ENCODE peak calls at places on chromosome X, in seven cellular contexts. D is hippocampal formation; X is activated T-cell treated with anti-CD3 and anti-CD28 coated beads for 1 hour; C is ACHN; H is CD8-positive, alpha-beta T cell; U is GM12865; M is nephron progenitor cell. Z is an unnamed sample.

GRCh38 chrX:2320580-2321327 is 180.0 kb downstream of the DHRSX start:
- DNase-seq in X (no peak), C (no peak), M (no peak), D (no peak), U (no peak), H (no peak), Z (peak; percentile 97)

GRCh38 chrX:63270873-63271272 is 80.3 kb downstream of the SPIN4 start:
- DNase-seq in X (no peak), C (no peak), U (no peak), D (no peak), M (no peak), H (no peak), Z (no peak)

GRCh38 chrX:49001521-49002090 is 458 bp downstream of the GRIPAP1 start:
- DNase-seq in H (peak; percentile 25), C (peak; percentile 24), X (peak; percentile 7), D (peak; percentile 0), M (peak; percentile 11), U (peak; percentile 70), Z (no peak)

GRCh38 chrX:71017396-71017939 is 50.7 kb downstream of the SNX12 start:
- DNase-seq in C (no peak), M (no peak), D (no peak), U (no peak), H (no peak), X (no peak), Z (no peak)

GRCh38 chrX:1249101-1249887 is 19.3 kb upstream of the CSF2RA start:
- DNase-seq in D (no peak), C (no peak), M (peak; percentile 58), H (peak; percentile 45), X (peak; percentile 31), U (peak; percentile 54), Z (no peak)

GRCh38 chrX:119734897-119735339 is 23.5 kb upstream of the SOWAHD start:
- DNase-seq in M (no peak), U (no peak), D (peak; percentile 22), C (no peak), H (no peak), X (no peak), Z (no peak)

GRCh38 chrX:71400710-71401109 is 34.6 kb downstream of the TAF1 start:
- DNase-seq in X (no peak), M (no peak), D (no peak), H (no peak), C (no peak), U (no peak), Z (no peak)

GRCh38 chrX:74119016-74119910 is 184.7 kb upstream of the ZCCHC13 start:
- DNase-seq in U (no peak), H (no peak), D (no peak), X (no peak), M (no peak), C (no peak), Z (no peak)

GRCh38 chrX:46559062-46559461 is 13.8 kb upstream of the ZNF674 start:
- DNase-seq in M (no peak), H (no peak), C (no peak), X (no peak), D (no peak), U (no peak), Z (no peak)

GRCh38 chrX:81021478-81021877 is 180.2 kb downstream of the HMGN5 start:
- DNase-seq in D (no peak), U (no peak), X (no peak), H (no peak), C (no peak), M (no peak), Z (no peak)

GRCh38 chrX:98231003-98231402 is 1347.3 kb downstream of the RPA4 start:
- DNase-seq in M (no peak), U (no peak), C (no peak), H (no peak), X (no peak), D (no peak), Z (no peak)

GRCh38 chrX:100404851-100405250 is 5.2 kb downstream of the PCDH19 start:
- DNase-seq in X (no peak), M (no peak), D (no peak), C (no peak), U (no peak), H (no peak), Z (no peak)

GRCh38 chrX:12956704-12957541 is 18.0 kb upstream of the TMSB4X start:
- DNase-seq in H (peak; percentile 43), U (peak; percentile 92), M (no peak), C (peak; percentile 59), X (no peak), D (no peak), Z (no peak)

GRCh38 chrX:6021316-6022091 is 207.2 kb downstream of the NLGN4X start:
- DNase-seq in U (peak; percentile 37), H (peak; percentile 0), C (peak; percentile 17), M (peak; percentile 67), X (no peak), D (peak; percentile 11), Z (no peak)

GRCh38 chrX:23012636-23013035 is 12.9 kb downstream of the DDX53 start:
- DNase-seq in C (no peak), D (no peak), M (no peak), X (no peak), H (no peak), U (no peak), Z (no peak)

GRCh38 chrX:12881914-12882313 is 15.0 kb downstream of the TLR7 start:
- DNase-seq in H (no peak), C (no peak), D (no peak), X (no peak), M (no peak), U (no peak), Z (no peak)

GRCh38 chrX:150504399-150505186 is 63.8 kb upstream of the MTM1 start:
- DNase-seq in X (no peak), C (no peak), U (no peak), M (no peak), H (no peak), D (peak; percentile 33), Z (no peak)

GRCh38 chrX:23341452-23341851 is 6.8 kb downstream of the PTCHD1 start:
- DNase-seq in M (peak; percentile 28), D (no peak), U (no peak), H (no peak), X (no peak), C (peak; percentile 1), Z (no peak)

GRCh38 chrX:153592966-153593688 is 5.8 kb downstream of the CCNQ start:
- DNase-seq in D (peak; percentile 4), U (no peak), C (no peak), H (no peak), M (no peak), X (no peak), Z (no peak)

Z was measured in NCI-H460.